ENCODE peak calls at places on chromosome 16, in seven cellular contexts. S is HL-60, T is endodermal cell, M is adrenal gland, L is right atrium auricular region, V is breast epithelium, H is left lung. Z is an unnamed sample.
A peak's percentile ranks its signal among the peaks of the same experiment; 100 is the strongest.

GRCh38 chr16:86882586-86883280 is 304.4 kb downstream of the FOXL1 start:
- DNase-seq in S (no peak), T (no peak), M (no peak), L (no peak), V (no peak), H (no peak), Z (no peak)

GRCh38 chr16:28572659-28573510 is 19.2 kb downstream of the SGF29 start:
- DNase-seq in S (no peak), T (peak; percentile 60), M (no peak), L (peak; percentile 65), V (no peak), H (no peak), Z (peak; percentile 46)

GRCh38 chr16:25553711-25554436 is 137.9 kb upstream of the HS3ST4 start:
- DNase-seq in S (no peak), T (no peak), M (no peak), L (no peak), V (no peak), H (no peak), Z (no peak)

GRCh38 chr16:50603206-50604064 is 55.2 kb downstream of the NKD1 start:
- DNase-seq in S (no peak), T (no peak), M (no peak), L (no peak), V (peak; percentile 27), H (no peak), Z (peak; percentile 72)

GRCh38 chr16:81657731-81658130 is 121.4 kb upstream of the PLCG2 start:
- DNase-seq in S (no peak), T (no peak), M (no peak), L (no peak), V (no peak), H (no peak), Z (peak; percentile 79)

GRCh38 chr16:79943738-79944137 is 343.2 kb upstream of the MAF start:
- DNase-seq in S (no peak), T (no peak), M (no peak), L (no peak), V (no peak), H (no peak), Z (no peak)

GRCh38 chr16:67885545-67885944 is 860 bp downstream of the NRN1L start:
- DNase-seq in S (no peak), T (peak; percentile 56), M (no peak), L (no peak), V (no peak), H (no peak), Z (no peak)

GRCh38 chr16:72812651-72813050 is 235.3 kb downstream of the ZFHX3 start:
- DNase-seq in S (no peak), T (no peak), M (no peak), L (no peak), V (no peak), H (no peak), Z (no peak)

GRCh38 chr16:72722552-72722951 is 325.4 kb downstream of the ZFHX3 start:
- DNase-seq in S (no peak), T (peak; percentile 90), M (no peak), L (no peak), V (no peak), H (no peak), Z (no peak)

GRCh38 chr16:73173396-73173795 is 125.5 kb upstream of the ZFHX3 start:
- DNase-seq in S (no peak), T (peak; percentile 59), M (no peak), L (no peak), V (no peak), H (no peak), Z (no peak)

GRCh38 chr16:88430185-88430523 is 22.9 kb upstream of the ZFPM1 start:
- DNase-seq in S (no peak), T (no peak), M (no peak), L (no peak), V (no peak), H (no peak), Z (no peak)

GRCh38 chr16:56998352-56998751 is 9.0 kb downstream of the NLRC5 start:
- DNase-seq in S (no peak), T (no peak), M (no peak), L (no peak), V (no peak), H (no peak), Z (no peak)

GRCh38 chr16:13956635-13957196 is 36.8 kb downstream of the ERCC4 start:
- DNase-seq in S (no peak), T (no peak), M (no peak), L (no peak), V (no peak), H (no peak), Z (no peak)
- H3K27ac ChIP-seq in S (no peak overlapping the region), T (no peak overlapping the region), M (peak overlapping the region; percentile 74), L (peak overlapping the region; percentile 26), V (peak overlapping the region; percentile 78), H (peak overlapping the region; percentile 88), Z (no peak overlapping the region)

GRCh38 chr16:2963074-2963610 is 933 bp upstream of the KREMEN2 start:
- DNase-seq in S (no peak), T (peak; percentile 69), M (peak; percentile 12), L (no peak), V (no peak), H (no peak), Z (peak; percentile 28)

GRCh38 chr16:2964416-2965223 is 545 bp downstream of the KREMEN2 start:
- DNase-seq in S (no peak), T (peak; percentile 99), M (no peak), L (no peak), V (no peak), H (peak; percentile 89), Z (no peak)

GRCh38 chr16:2960183-2961010 is 3.7 kb upstream of the KREMEN2 start:
- DNase-seq in S (no peak), T (no peak), M (no peak), L (no peak), V (no peak), H (no peak), Z (no peak)

GRCh38 chr16:2963611-2964415 is at the start of gene KREMEN2:
- DNase-seq in S (no peak), T (peak; percentile 93), M (no peak), L (no peak), V (no peak), H (peak; percentile 80), Z (no peak)

GRCh38 chr16:2962334-2963073 is 1.6 kb upstream of the KREMEN2 start:
- DNase-seq in S (no peak), T (peak; percentile 65), M (no peak), L (no peak), V (no peak), H (no peak), Z (no peak)
- H3K27me3 ChIP-seq in S (peaks cover 25% of the 10 kb centered on the region), T (peaks cover 4% of the 10 kb centered on the region), M (peaks cover 63% of the 10 kb centered on the region), L (peaks cover 48% of the 10 kb centered on the region), V (peaks cover 61% of the 10 kb centered on the region), H (peaks cover 58% of the 10 kb centered on the region), Z (peaks cover 10% of the 10 kb centered on the region)

GRCh38 chr16:7550096-7550495 is 217.5 kb downstream of the RBFOX1 start:
- DNase-seq in S (no peak), T (no peak), M (no peak), L (no peak), V (no peak), H (no peak), Z (no peak)

GRCh38 chr16:7547736-7548135 is 215.1 kb downstream of the RBFOX1 start:
- DNase-seq in S (no peak), T (no peak), M (no peak), L (no peak), V (no peak), H (no peak), Z (no peak)

GRCh38 chr16:7545251-7545650 is 212.6 kb downstream of the RBFOX1 start:
- DNase-seq in S (no peak), T (no peak), M (no peak), L (no peak), V (no peak), H (no peak), Z (no peak)

GRCh38 chr16:7548796-7549318 is 216.2 kb downstream of the RBFOX1 start:
- DNase-seq in S (no peak), T (no peak), M (no peak), L (no peak), V (no peak), H (no peak), Z (no peak)
- H3K27ac ChIP-seq in S (no peak overlapping the region), T (no peak overlapping the region), M (no peak overlapping the region), L (no peak overlapping the region), V (no peak overlapping the region), H (no peak overlapping the region), Z (no peak overlapping the region)

GRCh38 chr16:49587511-49587910 is 213.9 kb downstream of the C16orf78 start:
- DNase-seq in S (no peak), T (no peak), M (no peak), L (no peak), V (no peak), H (no peak), Z (no peak)

GRCh38 chr16:49589721-49590120 is 216.1 kb downstream of the C16orf78 start:
- DNase-seq in S (no peak), T (peak; percentile 22), M (no peak), L (peak; percentile 34), V (no peak), H (no peak), Z (no peak)

GRCh38 chr16:49590166-49590871 is 216.7 kb downstream of the C16orf78 start:
- DNase-seq in S (no peak), T (peak; percentile 34), M (no peak), L (peak; percentile 40), V (no peak), H (no peak), Z (no peak)

GRCh38 chr16:49588061-49588460 is 214.5 kb downstream of the C16orf78 start:
- DNase-seq in S (no peak), T (peak; percentile 28), M (no peak), L (no peak), V (no peak), H (no peak), Z (no peak)

DNA sequence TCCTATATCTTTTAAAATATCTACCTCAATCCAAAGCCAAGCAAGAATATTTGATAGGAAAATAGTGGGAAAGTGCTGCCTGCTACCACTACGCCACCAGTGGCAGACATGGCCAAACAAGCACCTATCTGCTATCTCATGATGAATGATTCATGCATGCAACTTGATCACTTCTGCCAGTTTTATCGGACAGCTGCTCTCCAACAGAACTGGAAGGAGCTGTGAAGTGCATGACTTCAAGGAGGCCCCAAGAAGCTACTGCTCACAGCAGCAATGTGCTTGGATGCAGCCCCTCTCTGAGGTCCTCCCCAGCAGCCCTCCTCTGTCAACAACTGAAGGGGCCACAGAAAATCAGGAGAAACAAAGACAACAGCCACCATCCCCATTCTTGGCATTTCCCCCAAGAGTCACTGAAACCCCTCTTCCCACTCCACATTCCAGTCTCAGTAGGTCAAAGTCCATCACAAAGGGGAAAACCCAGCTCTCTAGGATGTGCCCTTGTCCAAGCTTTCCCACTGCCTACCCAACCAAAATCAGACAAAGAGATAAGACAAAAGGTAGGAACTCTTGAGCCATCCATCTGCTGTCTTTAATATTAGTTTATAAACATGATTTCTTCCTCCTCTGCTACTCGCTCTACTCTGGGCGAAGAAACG is 215.3 kb downstream of the C16orf78 start:
- DNase-seq in S (no peak), T (peak; percentile 52), M (no peak), L (no peak), V (no peak), H (no peak), Z (no peak)
- H3K27me3 ChIP-seq in S (no peaks in the 10 kb centered on the region), T (no peaks in the 10 kb centered on the region), M (no peaks in the 10 kb centered on the region), L (no peaks in the 10 kb centered on the region), V (no peaks in the 10 kb centered on the region), H (no peaks in the 10 kb centered on the region), Z (no peaks in the 10 kb centered on the region)

GRCh38 chr16:23642246-23642774 is 1.0 kb downstream of the DCTN5 start:
- DNase-seq in S (no peak), T (no peak), M (no peak), L (no peak), V (no peak), H (no peak), Z (no peak)
- H3K27ac ChIP-seq in S (peak overlapping the region; percentile 89), T (no peak overlapping the region), M (peak overlapping the region; percentile 82), L (no peak overlapping the region), V (peak overlapping the region; percentile 87), H (no peak overlapping the region), Z (no peak overlapping the region)

Z was measured in ovary.